ENCODE peak calls at places on chromosomes 5 and 9, in eight cellular contexts. G, H, D, Y, O, C, L and E are unnamed samples.

GRCh38 chr9:2029666-2030170 is 14.6 kb downstream of the SMARCA2 start:
- DNase-seq in G (no peak), H (no peak), D (no peak), Y (no peak), O (no peak), C (no peak), L (no peak), E (no peak)

GRCh38 chr9:4297795-4298254 is 2.0 kb downstream of the GLIS3 start:
- DNase-seq in G (no peak), H (no peak), D (peak; percentile 67), Y (peak; percentile 49), O (peak; percentile 90), C (peak; percentile 88), L (peak; percentile 68), E (no peak)

GRCh38 chr5:39328731-39329130 is 35.6 kb downstream of the C9 start:
- DNase-seq in G (no peak), H (no peak), D (no peak), Y (no peak), O (peak; percentile 17), C (no peak), L (no peak), E (no peak)

GRCh38 chr5:6251579-6252102 is 126.7 kb downstream of the MED10 start:
- DNase-seq in G (no peak), H (no peak), D (no peak), Y (no peak), O (no peak), C (no peak), L (no peak), E (no peak)

GRCh38 chr5:132821791-132822190 is 8.7 kb downstream of the SHROOM1 start:
- DNase-seq in G (no peak), H (no peak), D (peak; percentile 56), Y (no peak), O (no peak), C (no peak), L (no peak), E (no peak)

GRCh38 chr5:54909911-54910870 is 75.2 kb downstream of the ESM1 start:
- DNase-seq in G (no peak), H (no peak), D (peak; percentile 56), Y (no peak), O (peak; percentile 53), C (no peak), L (peak; percentile 84), E (no peak)

GRCh38 chr9:37943329-37944265 is 39.7 kb upstream of the SLC25A51 start:
- DNase-seq in G (peak; percentile 77), H (peak; percentile 79), D (peak; percentile 83), Y (peak; percentile 45), O (peak; percentile 91), C (no peak), L (peak; percentile 95), E (no peak)

GRCh38 chr5:14581891-14582796 is 552 bp downstream of the OTULINL start:
- DNase-seq in G (no peak), H (no peak), D (no peak), Y (peak; percentile 37), O (peak; percentile 13), C (peak; percentile 53), L (no peak), E (peak; percentile 59)

GRCh38 chr5:128536861-128537305 is 1.2 kb downstream of the FBN2 start:
- DNase-seq in G (no peak), H (no peak), D (peak; percentile 40), Y (no peak), O (peak; percentile 50), C (peak; percentile 49), L (no peak), E (no peak)

GRCh38 chr5:154136141-154136540 is 54.4 kb upstream of the GALNT10 start:
- DNase-seq in G (no peak), H (no peak), D (no peak), Y (no peak), O (no peak), C (no peak), L (no peak), E (no peak)

GRCh38 chr9:91864372-91864771 is 85.7 kb downstream of the ROR2 start:
- DNase-seq in G (no peak), H (no peak), D (no peak), Y (no peak), O (no peak), C (no peak), L (no peak), E (no peak)

GRCh38 chr5:66223637-66224036 is 79.5 kb downstream of the SREK1 start:
- DNase-seq in G (no peak), H (no peak), D (no peak), Y (peak; percentile 21), O (peak; percentile 28), C (no peak), L (no peak), E (no peak)

GRCh38 chr9:34744295-34745221 is 34.6 kb upstream of the CCL21 start:
- DNase-seq in G (no peak), H (peak; percentile 12), D (peak; percentile 44), Y (peak; percentile 60), O (peak; percentile 71), C (no peak), L (peak; percentile 13), E (no peak)

GRCh38 chr5:142654578-142655042 is 31.3 kb downstream of the FGF1 start:
- DNase-seq in G (no peak), H (no peak), D (no peak), Y (no peak), O (no peak), C (no peak), L (no peak), E (no peak)
- TF ChIP-seq CTCF in G (no peak), H (no peak), D (no peak), Y (no peak), O (peak; percentile 4), C (no peak), L (peak; percentile 16), E (no peak)

GRCh38 chr9:133540336-133541025 is 6.0 kb downstream of the ADAMTSL2 start:
- DNase-seq in G (no peak), H (no peak), D (no peak), Y (no peak), O (no peak), C (no peak), L (no peak), E (no peak)
- TF ChIP-seq CTCF in G (no peak), H (peak; percentile 3), D (no peak), Y (no peak), O (no peak), C (no peak), L (no peak), E (no peak)

GRCh38 chr5:15794117-15794985 is 294.4 kb downstream of the FBXL7 start:
- DNase-seq in G (no peak), H (no peak), D (no peak), Y (no peak), O (peak; percentile 64), C (no peak), L (no peak), E (no peak)
- TF ChIP-seq CTCF in G (no peak), H (peak; percentile 12), D (peak; percentile 7), Y (peak; percentile 37), O (peak; percentile 36), C (no peak), L (peak; percentile 10), E (no peak)

GRCh38 chr9:132648283-132648682 is 21.5 kb downstream of the DDX31 start:
- DNase-seq in G (no peak), H (no peak), D (no peak), Y (no peak), O (no peak), C (no peak), L (no peak), E (no peak)

GRCh38 chr9:132647355-132647754 is 22.4 kb downstream of the DDX31 start:
- DNase-seq in G (peak; percentile 96), H (peak; percentile 88), D (peak; percentile 98), Y (no peak), O (peak; percentile 88), C (no peak), L (peak; percentile 99), E (no peak)

GRCh38 chr9:132647806-132648205 is 22.0 kb downstream of the DDX31 start:
- DNase-seq in G (no peak), H (no peak), D (peak; percentile 10), Y (no peak), O (no peak), C (no peak), L (no peak), E (no peak)

GRCh38 chr9:132648685-132649084 is 21.1 kb downstream of the DDX31 start:
- DNase-seq in G (no peak), H (no peak), D (no peak), Y (no peak), O (no peak), C (no peak), L (no peak), E (no peak)

GRCh38 chr9:132651259-132651658 is 18.5 kb downstream of the DDX31 start:
- DNase-seq in G (no peak), H (no peak), D (peak; percentile 53), Y (peak; percentile 72), O (peak; percentile 78), C (no peak), L (peak; percentile 97), E (no peak)
- TF ChIP-seq CTCF in G (peak; percentile 69), H (peak; percentile 53), D (peak; percentile 68), Y (peak; percentile 72), O (peak; percentile 59), C (no peak), L (peak; percentile 69), E (no peak)

GRCh38 chr5:156431956-156432829 is 105.2 kb downstream of the SGCD start:
- DNase-seq in G (no peak), H (no peak), D (no peak), Y (no peak), O (no peak), C (no peak), L (no peak), E (no peak)
- TF ChIP-seq CTCF in G (no peak), H (no peak), D (no peak), Y (no peak), O (no peak), C (no peak), L (no peak), E (no peak)